ENCODE peak calls at places on chromosomes 16 and 17, in nine cellular contexts. G, V, R, J, H, L, X, M and A are unnamed samples.

GRCh38 chr17:9414471-9414870 is 161.1 kb downstream of the STX8 start:
- DNase-seq in G (no peak), V (no peak), R (no peak), J (no peak), H (no peak), L (no peak), X (no peak), M (no peak), A (no peak)

GRCh38 chr17:81912441-81913309 is 1.5 kb upstream of the PCYT2 start:
- DNase-seq in G (no peak), V (no peak), R (no peak), J (no peak), H (no peak), L (no peak), X (no peak), M (no peak), A (no peak)

GRCh38 chr16:49857423-49858181 is 1.7 kb upstream of the ZNF423 start:
- DNase-seq in G (peak), V (peak), R (no peak), J (no peak), H (peak), L (peak), X (peak), M (no peak), A (peak)

GRCh38 chr16:51393381-51394005 is 242.4 kb upstream of the SALL1 start:
- DNase-seq in G (no peak), V (no peak), R (no peak), J (no peak), H (no peak), L (no peak), X (no peak), M (no peak), A (no peak)

GRCh38 chr17:61644800-61645774 is 54.1 kb upstream of the NACA2 start:
- DNase-seq in G (no peak), V (no peak), R (no peak), J (no peak), H (no peak), L (no peak), X (no peak), M (no peak), A (no peak)

GRCh38 chr17:42458497-42459255 is at the start of gene ATP6V0A1:
- DNase-seq in G (peak), V (peak), R (peak), J (peak), H (peak), L (peak), X (peak), M (peak), A (peak)

GRCh38 chr17:1783834-1784611 is 22.2 kb downstream of the SERPINF1 start:
- DNase-seq in G (peak), V (peak), R (no peak), J (no peak), H (no peak), L (peak), X (peak), M (no peak), A (peak)

GRCh38 chr16:51839697-51840462 is 688.8 kb upstream of the SALL1 start:
- DNase-seq in G (no peak), V (no peak), R (no peak), J (no peak), H (no peak), L (no peak), X (no peak), M (no peak), A (no peak)

GRCh38 chr17:74619077-74619673 is 4.4 kb downstream of the CD300E start:
- DNase-seq in G (no peak), V (no peak), R (no peak), J (no peak), H (no peak), L (no peak), X (no peak), M (no peak), A (peak)

GRCh38 chr17:18378205-18378505 is 577 bp downstream of the EVPLL start:
- DNase-seq in G (no peak), V (no peak), R (no peak), J (no peak), H (no peak), L (no peak), X (no peak), M (no peak), A (no peak)